ENCODE peak calls at places on chromosome 9, in six cellular contexts. One of them, this sample, is unnamed.

GRCh38 chr9:7439355-7439978 is 360.1 kb downstream of the DMAC1 start:
- DNase-seq in EH: peak; percentile 1
- DNase-seq in T1000: peak; percentile 23
- DNase-seq in stimulated activated CD8-positive, alpha-beta memory T cell treated with anti-CD3 and anti-CD28 coated beads, Interleukin-15, amount 100 ng/mL, for 48 hours: no peak
- DNase-seq in NCI-H1092 treated with DMSO at 0.1 percent for 48 hours: peak; percentile 22
- DNase-seq in HTR-8/SVneo: no peak
- DNase-seq in this sample: no peak

GRCh38 chr9:76107487-76107886 is 217.0 kb downstream of the PCSK5 start:
- DNase-seq in EH: no peak
- DNase-seq in T1000: no peak
- DNase-seq in stimulated activated CD8-positive, alpha-beta memory T cell treated with anti-CD3 and anti-CD28 coated beads, Interleukin-15, amount 100 ng/mL, for 48 hours: no peak
- DNase-seq in NCI-H1092 treated with DMSO at 0.1 percent for 48 hours: no peak
- DNase-seq in HTR-8/SVneo: no peak
- DNase-seq in this sample: no peak

GRCh38 chr9:135619599-135619886 is 19.8 kb downstream of the GLT6D1 start:
- DNase-seq in EH: no peak
- DNase-seq in T1000: no peak
- DNase-seq in stimulated activated CD8-positive, alpha-beta memory T cell treated with anti-CD3 and anti-CD28 coated beads, Interleukin-15, amount 100 ng/mL, for 48 hours: no peak
- DNase-seq in NCI-H1092 treated with DMSO at 0.1 percent for 48 hours: no peak
- DNase-seq in HTR-8/SVneo: no peak
- DNase-seq in this sample: no peak

GRCh38 chr9:136328011-136328621 is 777 bp downstream of the GPSM1 start:
- DNase-seq in EH: no peak
- DNase-seq in T1000: no peak
- DNase-seq in stimulated activated CD8-positive, alpha-beta memory T cell treated with anti-CD3 and anti-CD28 coated beads, Interleukin-15, amount 100 ng/mL, for 48 hours: no peak
- DNase-seq in NCI-H1092 treated with DMSO at 0.1 percent for 48 hours: no peak
- DNase-seq in HTR-8/SVneo: no peak
- DNase-seq in this sample: peak; percentile 50

GRCh38 chr9:110058304-110058953 is 149.5 kb downstream of the C9orf152 start:
- DNase-seq in EH: peak; percentile 40
- DNase-seq in T1000: no peak
- DNase-seq in stimulated activated CD8-positive, alpha-beta memory T cell treated with anti-CD3 and anti-CD28 coated beads, Interleukin-15, amount 100 ng/mL, for 48 hours: no peak
- DNase-seq in NCI-H1092 treated with DMSO at 0.1 percent for 48 hours: peak; percentile 45
- DNase-seq in HTR-8/SVneo: peak; percentile 61
- DNase-seq in this sample: peak; percentile 64

GRCh38 chr9:81656871-81657337 is 32.4 kb downstream of the TLE1 start:
- DNase-seq in EH: no peak
- DNase-seq in T1000: no peak
- DNase-seq in stimulated activated CD8-positive, alpha-beta memory T cell treated with anti-CD3 and anti-CD28 coated beads, Interleukin-15, amount 100 ng/mL, for 48 hours: no peak
- DNase-seq in NCI-H1092 treated with DMSO at 0.1 percent for 48 hours: no peak
- DNase-seq in HTR-8/SVneo: no peak
- DNase-seq in this sample: no peak

GRCh38 chr9:134644715-134645606 is 3.4 kb downstream of the COL5A1 start:
- DNase-seq in EH: peak; percentile 99
- DNase-seq in T1000: peak; percentile 87
- DNase-seq in stimulated activated CD8-positive, alpha-beta memory T cell treated with anti-CD3 and anti-CD28 coated beads, Interleukin-15, amount 100 ng/mL, for 48 hours: no peak
- DNase-seq in NCI-H1092 treated with DMSO at 0.1 percent for 48 hours: no peak
- DNase-seq in HTR-8/SVneo: peak; percentile 86
- DNase-seq in this sample: no peak

GRCh38 chr9:120531683-120532300 is 48.2 kb downstream of the CDK5RAP2 start:
- DNase-seq in EH: peak; percentile 44
- DNase-seq in T1000: no peak
- DNase-seq in stimulated activated CD8-positive, alpha-beta memory T cell treated with anti-CD3 and anti-CD28 coated beads, Interleukin-15, amount 100 ng/mL, for 48 hours: no peak
- DNase-seq in NCI-H1092 treated with DMSO at 0.1 percent for 48 hours: peak; percentile 36
- DNase-seq in HTR-8/SVneo: peak; percentile 10
- DNase-seq in this sample: no peak

GRCh38 chr9:130172858-130173461 is 756 bp downstream of the NCS1 start:
- DNase-seq in EH: peak; percentile 54
- DNase-seq in T1000: no peak
- DNase-seq in stimulated activated CD8-positive, alpha-beta memory T cell treated with anti-CD3 and anti-CD28 coated beads, Interleukin-15, amount 100 ng/mL, for 48 hours: peak; percentile 19
- DNase-seq in NCI-H1092 treated with DMSO at 0.1 percent for 48 hours: no peak
- DNase-seq in HTR-8/SVneo: no peak
- DNase-seq in this sample: peak; percentile 65

GRCh38 chr9:135648494-135649410 is 9.4 kb upstream of the GLT6D1 start:
- DNase-seq in EH: no peak
- DNase-seq in T1000: no peak
- DNase-seq in stimulated activated CD8-positive, alpha-beta memory T cell treated with anti-CD3 and anti-CD28 coated beads, Interleukin-15, amount 100 ng/mL, for 48 hours: no peak
- DNase-seq in NCI-H1092 treated with DMSO at 0.1 percent for 48 hours: no peak
- DNase-seq in HTR-8/SVneo: no peak
- DNase-seq in this sample: no peak

GRCh38 chr9:19583890-19584289 is 175.1 kb downstream of the ACER2 start:
- DNase-seq in EH: no peak
- DNase-seq in T1000: no peak
- DNase-seq in stimulated activated CD8-positive, alpha-beta memory T cell treated with anti-CD3 and anti-CD28 coated beads, Interleukin-15, amount 100 ng/mL, for 48 hours: no peak
- DNase-seq in NCI-H1092 treated with DMSO at 0.1 percent for 48 hours: no peak
- DNase-seq in HTR-8/SVneo: no peak
- DNase-seq in this sample: no peak

GRCh38 chr9:107732781-107733529 is 243.4 kb upstream of the KLF4 start:
- DNase-seq in EH: peak; percentile 79
- DNase-seq in T1000: peak; percentile 15
- DNase-seq in stimulated activated CD8-positive, alpha-beta memory T cell treated with anti-CD3 and anti-CD28 coated beads, Interleukin-15, amount 100 ng/mL, for 48 hours: no peak
- DNase-seq in NCI-H1092 treated with DMSO at 0.1 percent for 48 hours: peak; percentile 7
- DNase-seq in HTR-8/SVneo: no peak
- DNase-seq in this sample: no peak

GRCh38 chr9:10678790-10679189 is 66.0 kb upstream of the PTPRD start:
- DNase-seq in EH: no peak
- DNase-seq in T1000: no peak
- DNase-seq in stimulated activated CD8-positive, alpha-beta memory T cell treated with anti-CD3 and anti-CD28 coated beads, Interleukin-15, amount 100 ng/mL, for 48 hours: no peak
- DNase-seq in NCI-H1092 treated with DMSO at 0.1 percent for 48 hours: no peak
- DNase-seq in HTR-8/SVneo: no peak
- DNase-seq in this sample: no peak

GRCh38 chr9:5892456-5893133 is 1.9 kb downstream of the MLANA start:
- DNase-seq in EH: peak; percentile 42
- DNase-seq in T1000: no peak
- DNase-seq in stimulated activated CD8-positive, alpha-beta memory T cell treated with anti-CD3 and anti-CD28 coated beads, Interleukin-15, amount 100 ng/mL, for 48 hours: no peak
- DNase-seq in NCI-H1092 treated with DMSO at 0.1 percent for 48 hours: no peak
- DNase-seq in HTR-8/SVneo: no peak
- DNase-seq in this sample: no peak

GRCh38 chr9:80648336-80648735 is 1041.0 kb downstream of the TLE1 start:
- DNase-seq in EH: no peak
- DNase-seq in T1000: no peak
- DNase-seq in stimulated activated CD8-positive, alpha-beta memory T cell treated with anti-CD3 and anti-CD28 coated beads, Interleukin-15, amount 100 ng/mL, for 48 hours: no peak
- DNase-seq in NCI-H1092 treated with DMSO at 0.1 percent for 48 hours: no peak
- DNase-seq in HTR-8/SVneo: peak; percentile 29
- DNase-seq in this sample: no peak

GRCh38 chr9:922731-923130 is 53.7 kb upstream of the DMRT3 start:
- DNase-seq in EH: no peak
- DNase-seq in T1000: no peak
- DNase-seq in stimulated activated CD8-positive, alpha-beta memory T cell treated with anti-CD3 and anti-CD28 coated beads, Interleukin-15, amount 100 ng/mL, for 48 hours: no peak
- DNase-seq in NCI-H1092 treated with DMSO at 0.1 percent for 48 hours: no peak
- DNase-seq in HTR-8/SVneo: no peak
- DNase-seq in this sample: no peak

GRCh38 chr9:130935660-130936271 is 3.3 kb downstream of the FIBCD1 start:
- DNase-seq in EH: peak; percentile 31
- DNase-seq in T1000: no peak
- DNase-seq in stimulated activated CD8-positive, alpha-beta memory T cell treated with anti-CD3 and anti-CD28 coated beads, Interleukin-15, amount 100 ng/mL, for 48 hours: no peak
- DNase-seq in NCI-H1092 treated with DMSO at 0.1 percent for 48 hours: no peak
- DNase-seq in HTR-8/SVneo: no peak
- DNase-seq in this sample: no peak

GRCh38 chr9:93902780-93903655 is 52.1 kb downstream of the BARX1 start:
- DNase-seq in EH: no peak
- DNase-seq in T1000: no peak
- DNase-seq in stimulated activated CD8-positive, alpha-beta memory T cell treated with anti-CD3 and anti-CD28 coated beads, Interleukin-15, amount 100 ng/mL, for 48 hours: no peak
- DNase-seq in NCI-H1092 treated with DMSO at 0.1 percent for 48 hours: no peak
- DNase-seq in HTR-8/SVneo: no peak
- DNase-seq in this sample: peak; percentile 11

GRCh38 chr9:95874303-95874988 is 1.0 kb upstream of the ERCC6L2 start:
- DNase-seq in EH: peak; percentile 46
- DNase-seq in T1000: no peak
- DNase-seq in stimulated activated CD8-positive, alpha-beta memory T cell treated with anti-CD3 and anti-CD28 coated beads, Interleukin-15, amount 100 ng/mL, for 48 hours: no peak
- DNase-seq in NCI-H1092 treated with DMSO at 0.1 percent for 48 hours: no peak
- DNase-seq in HTR-8/SVneo: no peak
- DNase-seq in this sample: no peak

GRCh38 chr9:76733096-76733495 is 31.1 kb upstream of the PCA3 start:
- DNase-seq in EH: no peak
- DNase-seq in T1000: no peak
- DNase-seq in stimulated activated CD8-positive, alpha-beta memory T cell treated with anti-CD3 and anti-CD28 coated beads, Interleukin-15, amount 100 ng/mL, for 48 hours: no peak
- DNase-seq in NCI-H1092 treated with DMSO at 0.1 percent for 48 hours: no peak
- DNase-seq in HTR-8/SVneo: no peak
- DNase-seq in this sample: no peak

GRCh38 chr9:88814521-88815101 is 176.7 kb upstream of the S1PR3 start:
- DNase-seq in EH: peak; percentile 98
- DNase-seq in T1000: peak; percentile 21
- DNase-seq in stimulated activated CD8-positive, alpha-beta memory T cell treated with anti-CD3 and anti-CD28 coated beads, Interleukin-15, amount 100 ng/mL, for 48 hours: no peak
- DNase-seq in NCI-H1092 treated with DMSO at 0.1 percent for 48 hours: no peak
- DNase-seq in HTR-8/SVneo: no peak
- DNase-seq in this sample: no peak

GRCh38 chr9:18447131-18447530 is 26.8 kb upstream of the ADAMTSL1 start:
- DNase-seq in EH: peak; percentile 25
- DNase-seq in T1000: no peak
- DNase-seq in stimulated activated CD8-positive, alpha-beta memory T cell treated with anti-CD3 and anti-CD28 coated beads, Interleukin-15, amount 100 ng/mL, for 48 hours: no peak
- DNase-seq in NCI-H1092 treated with DMSO at 0.1 percent for 48 hours: peak; percentile 63
- DNase-seq in HTR-8/SVneo: no peak
- DNase-seq in this sample: no peak

GRCh38 chr9:12916037-12916436 is 141.2 kb downstream of the LURAP1L start:
- DNase-seq in EH: no peak
- DNase-seq in T1000: no peak
- DNase-seq in stimulated activated CD8-positive, alpha-beta memory T cell treated with anti-CD3 and anti-CD28 coated beads, Interleukin-15, amount 100 ng/mL, for 48 hours: no peak
- DNase-seq in NCI-H1092 treated with DMSO at 0.1 percent for 48 hours: no peak
- DNase-seq in HTR-8/SVneo: no peak
- DNase-seq in this sample: no peak

GRCh38 chr9:2787065-2787464 is 56.8 kb downstream of the PUM3 start:
- DNase-seq in EH: peak; percentile 84
- DNase-seq in T1000: no peak
- DNase-seq in stimulated activated CD8-positive, alpha-beta memory T cell treated with anti-CD3 and anti-CD28 coated beads, Interleukin-15, amount 100 ng/mL, for 48 hours: no peak
- DNase-seq in NCI-H1092 treated with DMSO at 0.1 percent for 48 hours: no peak
- DNase-seq in HTR-8/SVneo: no peak
- DNase-seq in this sample: no peak

GRCh38 chr9:137186385-137186784 is 2.0 kb downstream of the ANAPC2 start:
- DNase-seq in EH: no peak
- DNase-seq in T1000: no peak
- DNase-seq in stimulated activated CD8-positive, alpha-beta memory T cell treated with anti-CD3 and anti-CD28 coated beads, Interleukin-15, amount 100 ng/mL, for 48 hours: no peak
- DNase-seq in NCI-H1092 treated with DMSO at 0.1 percent for 48 hours: no peak
- DNase-seq in HTR-8/SVneo: no peak
- DNase-seq in this sample: no peak

GRCh38 chr9:92724528-92725265 is 39.9 kb downstream of the BICD2 start:
- DNase-seq in EH: no peak
- DNase-seq in T1000: no peak
- DNase-seq in stimulated activated CD8-positive, alpha-beta memory T cell treated with anti-CD3 and anti-CD28 coated beads, Interleukin-15, amount 100 ng/mL, for 48 hours: no peak
- DNase-seq in NCI-H1092 treated with DMSO at 0.1 percent for 48 hours: peak; percentile 92
- DNase-seq in HTR-8/SVneo: no peak
- DNase-seq in this sample: no peak

GRCh38 chr9:93090091-93090655 is 5.8 kb upstream of the CARD19 start:
- DNase-seq in EH: no peak
- DNase-seq in T1000: no peak
- DNase-seq in stimulated activated CD8-positive, alpha-beta memory T cell treated with anti-CD3 and anti-CD28 coated beads, Interleukin-15, amount 100 ng/mL, for 48 hours: no peak
- DNase-seq in NCI-H1092 treated with DMSO at 0.1 percent for 48 hours: no peak
- DNase-seq in HTR-8/SVneo: no peak
- DNase-seq in this sample: peak; percentile 26

GRCh38 chr9:89007568-89007967 is 16.3 kb downstream of the S1PR3 start:
- DNase-seq in EH: no peak
- DNase-seq in T1000: no peak
- DNase-seq in stimulated activated CD8-positive, alpha-beta memory T cell treated with anti-CD3 and anti-CD28 coated beads, Interleukin-15, amount 100 ng/mL, for 48 hours: no peak
- DNase-seq in NCI-H1092 treated with DMSO at 0.1 percent for 48 hours: no peak
- DNase-seq in HTR-8/SVneo: no peak
- DNase-seq in this sample: no peak

GRCh38 chr9:74032421-74032820 is 464.7 kb upstream of the RORB start:
- DNase-seq in EH: no peak
- DNase-seq in T1000: no peak
- DNase-seq in stimulated activated CD8-positive, alpha-beta memory T cell treated with anti-CD3 and anti-CD28 coated beads, Interleukin-15, amount 100 ng/mL, for 48 hours: no peak
- DNase-seq in NCI-H1092 treated with DMSO at 0.1 percent for 48 hours: no peak
- DNase-seq in HTR-8/SVneo: no peak
- DNase-seq in this sample: no peak

GRCh38 chr9:128729766-128730517 is 6.0 kb upstream of the ZDHHC12 start:
- DNase-seq in EH: no peak
- DNase-seq in T1000: no peak
- DNase-seq in stimulated activated CD8-positive, alpha-beta memory T cell treated with anti-CD3 and anti-CD28 coated beads, Interleukin-15, amount 100 ng/mL, for 48 hours: no peak
- DNase-seq in NCI-H1092 treated with DMSO at 0.1 percent for 48 hours: no peak
- DNase-seq in HTR-8/SVneo: no peak
- DNase-seq in this sample: no peak

GRCh38 chr9:89149726-89150125 is 28.9 kb downstream of the SHC3 start:
- DNase-seq in EH: peak; percentile 74
- DNase-seq in T1000: peak; percentile 16
- DNase-seq in stimulated activated CD8-positive, alpha-beta memory T cell treated with anti-CD3 and anti-CD28 coated beads, Interleukin-15, amount 100 ng/mL, for 48 hours: no peak
- DNase-seq in NCI-H1092 treated with DMSO at 0.1 percent for 48 hours: no peak
- DNase-seq in HTR-8/SVneo: no peak
- DNase-seq in this sample: no peak

GRCh38 chr9:98326402-98327248 is 71.2 kb upstream of the TBC1D2 start:
- DNase-seq in EH: peak; percentile 27
- DNase-seq in T1000: no peak
- DNase-seq in stimulated activated CD8-positive, alpha-beta memory T cell treated with anti-CD3 and anti-CD28 coated beads, Interleukin-15, amount 100 ng/mL, for 48 hours: no peak
- DNase-seq in NCI-H1092 treated with DMSO at 0.1 percent for 48 hours: no peak
- DNase-seq in HTR-8/SVneo: no peak
- DNase-seq in this sample: no peak

GRCh38 chr9:119365291-119366027 is 3.8 kb downstream of the BRINP1 start:
- DNase-seq in EH: peak; percentile 23
- DNase-seq in T1000: no peak
- DNase-seq in stimulated activated CD8-positive, alpha-beta memory T cell treated with anti-CD3 and anti-CD28 coated beads, Interleukin-15, amount 100 ng/mL, for 48 hours: no peak
- DNase-seq in NCI-H1092 treated with DMSO at 0.1 percent for 48 hours: peak; percentile 48
- DNase-seq in HTR-8/SVneo: no peak
- DNase-seq in this sample: no peak

GRCh38 chr9:109022909-109023308 is 9.6 kb upstream of the CTNNAL1 start:
- DNase-seq in EH: no peak
- DNase-seq in T1000: no peak
- DNase-seq in stimulated activated CD8-positive, alpha-beta memory T cell treated with anti-CD3 and anti-CD28 coated beads, Interleukin-15, amount 100 ng/mL, for 48 hours: no peak
- DNase-seq in NCI-H1092 treated with DMSO at 0.1 percent for 48 hours: no peak
- DNase-seq in HTR-8/SVneo: no peak
- DNase-seq in this sample: no peak

This sample was measured in activated T-cell treated with anti-CD3 and anti-CD28 coated beads, Interleukin-2, amount 50 U/mL, for 24 hours.